ENCODE peak calls at places on chromosomes 7 and 10, in four cellular contexts. P, V, S and T are unnamed samples.

GRCh38 chr10:17950726-17951125 is 992 bp upstream of the SLC39A12 start:
- DNase-seq in P (no peak), V (no peak), S (no peak), T (no peak)

GRCh38 chr10:78972160-78972946 is 96.4 kb upstream of the ZMIZ1 start:
- DNase-seq in P (peak), V (peak), S (no peak), T (peak)

GRCh38 chr7:66950311-66950710 is 29.3 kb downstream of the TMEM248 start:
- DNase-seq in P (peak), V (no peak), S (no peak), T (no peak)

GRCh38 chr10:101896466-101896865 is 52.9 kb upstream of the KCNIP2 start:
- DNase-seq in P (peak), V (no peak), S (no peak), T (no peak)

GRCh38 chr7:52504546-52504945 is 530.9 kb upstream of the POM121L12 start:
- DNase-seq in P (no peak), V (no peak), S (no peak), T (no peak)

GRCh38 chr7:98826811-98827231 is 43.0 kb downstream of the TMEM130 start:
- DNase-seq in P (no peak), V (peak), S (no peak), T (no peak)

GRCh38 chr7:129890090-129890489 is 62.7 kb downstream of the UBE2H start:
- DNase-seq in P (no peak), V (no peak), S (no peak), T (no peak)

GRCh38 chr10:13165177-13165576 is 3.8 kb downstream of the MCM10 start:
- DNase-seq in P (no peak), V (no peak), S (no peak), T (no peak)

GRCh38 chr10:43113201-43113893 is 24.9 kb upstream of the CSGALNACT2 start:
- DNase-seq in P (no peak), V (no peak), S (no peak), T (no peak)

GRCh38 chr10:81498152-81498551 is 376.8 kb upstream of the NRG3 start:
- DNase-seq in P (no peak), V (no peak), S (no peak), T (no peak)

GRCh38 chr7:115009139-115009538 is 87.2 kb downstream of the MDFIC start:
- DNase-seq in P (peak), V (no peak), S (no peak), T (no peak)

GRCh38 chr7:112669306-112669705 is 120.9 kb downstream of the TMEM168 start:
- DNase-seq in P (no peak), V (no peak), S (no peak), T (no peak)

GRCh38 chr10:27743736-27744477 is 1.7 kb downstream of the MKX start:
- DNase-seq in P (peak), V (no peak), S (no peak), T (no peak)

GRCh38 chr7:78720066-78720465 is 733.4 kb downstream of the MAGI2 start:
- DNase-seq in P (no peak), V (no peak), S (no peak), T (no peak)

GRCh38 chr7:78712111-78712510 is 741.4 kb downstream of the MAGI2 start:
- DNase-seq in P (no peak), V (no peak), S (no peak), T (no peak)

GRCh38 chr7:78718212-78718611 is 735.3 kb downstream of the MAGI2 start:
- DNase-seq in P (no peak), V (peak), S (no peak), T (no peak)

GRCh38 chr7:78714302-78714857 is 739.1 kb downstream of the MAGI2 start:
- DNase-seq in P (no peak), V (no peak), S (no peak), T (no peak)

GRCh38 chr7:78716876-78717275 is 736.6 kb downstream of the MAGI2 start:
- DNase-seq in P (no peak), V (no peak), S (no peak), T (no peak)
- TF ChIP-seq CTCF in P (no peak), V (no peak), S (no peak), T (no peak)

GRCh38 chr10:21514101-21514807 is 11.2 kb downstream of the SKIDA1 start:
- DNase-seq in P (no peak), V (no peak), S (no peak), T (no peak)

GRCh38 chr10:21514808-21515580 is 10.5 kb downstream of the SKIDA1 start:
- DNase-seq in P (no peak), V (no peak), S (no peak), T (no peak)

GRCh38 chr10:21517134-21517982 is 8.1 kb downstream of the SKIDA1 start:
- DNase-seq in P (peak), V (peak), S (no peak), T (no peak)

GRCh38 chr10:21516270-21517131 is 9.0 kb downstream of the SKIDA1 start:
- DNase-seq in P (peak), V (peak), S (no peak), T (no peak)

GRCh38 chr10:21515581-21516269 is 9.8 kb downstream of the SKIDA1 start:
- DNase-seq in P (no peak), V (no peak), S (no peak), T (no peak)
- H3K4me3 ChIP-seq in P (peak), V (peak), S (peak), T (peak)

DNA sequence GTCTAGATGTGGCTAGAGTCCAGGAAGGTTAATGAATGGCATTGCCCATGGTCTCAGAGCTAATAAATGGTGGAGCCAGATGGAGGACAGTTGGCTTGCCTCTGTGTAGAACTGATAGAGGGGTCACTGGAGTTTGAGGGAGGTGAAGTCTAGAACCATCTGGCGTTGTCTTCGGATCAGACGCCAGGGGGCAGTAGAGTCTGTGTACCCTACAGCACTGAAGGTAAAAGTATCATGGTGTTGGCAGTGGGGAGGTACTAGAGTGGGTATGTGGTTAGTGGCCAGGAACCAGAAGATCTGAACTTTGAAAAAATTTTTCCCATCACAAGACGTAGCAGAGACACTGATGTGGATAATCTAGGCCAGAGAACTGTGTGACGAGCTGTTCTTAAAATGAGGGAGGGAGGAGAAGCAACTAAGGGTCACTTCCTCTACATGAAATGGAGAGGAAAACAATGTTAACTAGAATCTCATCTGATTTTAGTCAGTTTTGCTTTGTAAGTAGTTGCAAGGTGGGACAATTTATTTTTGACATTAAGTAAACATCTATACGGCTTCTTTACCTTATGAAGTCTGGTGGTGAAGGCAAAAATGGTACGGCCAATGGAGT is 227.9 kb upstream of the PRSS58 start:
- DNase-seq in P (no peak), V (no peak), S (no peak), T (no peak)
- TF ChIP-seq CTCF in P (peak), V (no peak), S (peak), T (peak)

DNA sequence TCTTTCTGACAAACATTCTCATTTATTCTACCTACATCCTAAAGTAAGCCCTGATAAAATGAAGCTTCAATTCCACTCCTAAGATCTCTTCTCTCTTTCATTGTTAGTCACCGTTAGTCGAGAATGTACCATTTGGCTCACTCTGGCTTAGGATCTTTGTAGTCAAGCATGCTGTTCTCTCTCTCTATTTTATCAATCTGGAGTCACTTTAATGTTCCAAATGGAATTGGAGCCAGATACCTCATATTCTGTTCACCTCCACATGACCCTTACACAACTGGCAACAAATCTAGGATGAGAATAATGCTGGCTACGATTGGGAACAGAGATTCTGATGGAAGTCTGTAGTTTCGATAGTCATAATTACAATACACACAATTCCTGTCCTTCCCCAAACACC is 213.8 kb downstream of the TWIST1 start:
- DNase-seq in P (no peak), V (no peak), S (no peak), T (no peak)
- H3K4me3 ChIP-seq in P (no peak), V (no peak), S (no peak), T (no peak)

DNA sequence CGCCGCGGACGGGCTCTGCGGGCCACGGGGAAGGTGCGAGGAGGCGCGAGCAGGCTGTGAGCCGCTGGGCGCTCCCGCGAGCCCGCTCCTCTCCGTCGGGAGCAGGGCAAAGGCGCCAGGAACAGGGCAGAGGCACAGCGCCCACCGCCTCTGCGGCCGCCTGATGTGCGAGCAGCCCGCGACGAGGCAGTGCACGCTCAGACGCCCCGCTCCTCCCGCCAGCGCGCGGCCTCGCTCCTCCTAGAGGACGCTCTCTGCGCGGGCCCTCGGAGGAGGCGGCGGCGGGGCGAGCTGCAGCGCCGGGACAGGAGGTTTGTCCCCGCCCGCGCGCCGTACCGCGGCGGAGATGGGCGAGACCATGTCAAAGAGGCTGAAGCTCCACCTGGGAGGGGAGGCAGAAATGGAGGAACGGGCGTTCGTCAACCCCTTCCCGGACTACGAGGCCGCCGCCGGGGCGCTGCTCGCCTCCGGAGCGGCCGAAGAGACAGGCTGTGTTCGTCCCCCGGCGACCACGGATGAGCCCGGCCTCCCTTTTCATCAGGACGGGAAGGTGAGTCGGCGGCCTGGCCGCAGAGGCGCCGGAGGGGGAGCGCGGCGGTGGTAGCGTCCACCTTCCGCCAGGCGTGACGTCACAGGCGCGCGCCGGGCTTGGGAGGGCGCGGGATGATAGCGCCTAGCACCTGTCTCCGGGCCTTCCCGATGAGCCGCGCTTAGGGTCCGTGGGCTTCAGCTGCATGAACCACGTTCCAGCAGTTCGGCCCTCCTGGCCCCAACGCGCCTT is 733 bp downstream of the LANCL2 start:
- DNase-seq in P (peak), V (peak), S (peak), T (peak)
- TF ChIP-seq CTCF in P (peak), V (peak), S (peak), T (peak)